ENCODE peak calls at places on chromosomes 7 and 10, in six cellular contexts. X is left ventricle myocardium inferior, W is OCI-LY7, H is astrocyte, Q is HL-60, L is neuronal stem cell. U is an unnamed sample.

GRCh38 chr10:12351447-12351846 is 2.1 kb downstream of the CAMK1D start:
- DNase-seq in X (no peak), W (no peak), H (no peak), Q (no peak), L (no peak), U (no peak)

GRCh38 chr7:122528879-122529481 is 169.9 kb downstream of the RNF133 start:
- DNase-seq in X (no peak), W (peak), H (peak), Q (no peak), L (peak), U (peak)

GRCh38 chr7:151245360-151246160 is 2.9 kb downstream of the SMARCD3 start:
- DNase-seq in X (no peak), W (peak), H (no peak), Q (no peak), L (peak), U (no peak)

GRCh38 chr7:29328050-29328449 is 133.5 kb downstream of the CHN2 start:
- DNase-seq in X (no peak), W (no peak), H (no peak), Q (no peak), L (no peak), U (peak)

GRCh38 chr7:23299770-23300300 is 696 bp downstream of the MALSU1 start:
- DNase-seq in X (no peak), W (no peak), H (no peak), Q (peak), L (no peak), U (peak)

GRCh38 chr10:3961082-3961481 is 176.1 kb upstream of the KLF6 start:
- DNase-seq in X (no peak), W (peak), H (no peak), Q (no peak), L (no peak), U (no peak)

GRCh38 chr10:75408512-75408881 is 6.9 kb upstream of the ZNF503 start:
- DNase-seq in X (peak), W (no peak), H (no peak), Q (no peak), L (no peak), U (no peak)

GRCh38 chr10:14774214-14774580 is 500 bp downstream of the FAM107B start:
- DNase-seq in X (no peak), W (no peak), H (no peak), Q (no peak), L (no peak), U (no peak)

GRCh38 chr10:111598433-111599059 is 521.7 kb downstream of the ADRA2A start:
- DNase-seq in X (no peak), W (peak), H (peak), Q (peak), L (peak), U (peak)

GRCh38 chr7:24574365-24574764 is 1.1 kb downstream of the PALS2 start:
- DNase-seq in X (no peak), W (no peak), H (peak), Q (peak), L (no peak), U (peak)

GRCh38 chr7:24572421-24573007 is 738 bp upstream of the PALS2 start:
- DNase-seq in X (no peak), W (peak), H (peak), Q (no peak), L (no peak), U (peak)

GRCh38 chr7:24572014-24572413 is 1.2 kb upstream of the PALS2 start:
- DNase-seq in X (no peak), W (no peak), H (no peak), Q (no peak), L (no peak), U (no peak)

GRCh38 chr7:24573008-24573553 is at the start of gene PALS2:
- DNase-seq in X (peak), W (peak), H (peak), Q (peak), L (peak), U (peak)

GRCh38 chr7:24573554-24574338 is 494 bp downstream of the PALS2 start:
- DNase-seq in X (peak), W (peak), H (peak), Q (peak), L (peak), U (peak)
- H3K27ac ChIP-seq in X (peak), W (peak), H (peak), Q (peak), L (peak), U (peak)

GRCh38 chr7:80941206-80941758 is 22.4 kb upstream of the SEMA3C start:
- DNase-seq in X (no peak), W (no peak), H (peak), Q (no peak), L (no peak), U (peak)
- H3K27ac ChIP-seq in X (peak), W (no peak), H (peak), Q (no peak), L (no peak), U (peak)

GRCh38 chr7:100888988-100889760 is at the start of gene UFSP1:
- DNase-seq in X (no peak), W (no peak), H (no peak), Q (no peak), L (no peak), U (no peak)

GRCh38 chr7:100889761-100890639 is 485 bp upstream of the UFSP1 start:
- DNase-seq in X (peak), W (peak), H (peak), Q (peak), L (peak), U (peak)

GRCh38 chr7:100891555-100891954 is 2.0 kb upstream of the UFSP1 start:
- DNase-seq in X (no peak), W (no peak), H (peak), Q (no peak), L (no peak), U (no peak)

GRCh38 chr7:100892364-100893317 is 3.0 kb downstream of the ACHE start:
- DNase-seq in X (no peak), W (no peak), H (no peak), Q (peak), L (no peak), U (no peak)

GRCh38 chr7:100890640-100891521 is 1.4 kb upstream of the UFSP1 start:
- DNase-seq in X (peak), W (no peak), H (no peak), Q (no peak), L (no peak), U (no peak)
- H3K27ac ChIP-seq in X (peak), W (no peak), H (peak), Q (no peak), L (peak), U (peak)

GRCh38 chr10:5892007-5892406 is 2.0 kb downstream of the FBH1 start:
- DNase-seq in X (no peak), W (no peak), H (peak), Q (no peak), L (no peak), U (no peak)

GRCh38 chr10:5889624-5890518 is at the start of the genes ANKRD16 and FBH1:
- DNase-seq in X (peak), W (peak), H (peak), Q (peak), L (peak), U (peak)

GRCh38 chr10:5890519-5890878 is 456 bp downstream of the FBH1 start:
- DNase-seq in X (no peak), W (peak), H (no peak), Q (no peak), L (no peak), U (peak)

GRCh38 chr10:5888843-5889623 is 660 bp downstream of the ANKRD16 start:
- DNase-seq in X (peak), W (peak), H (peak), Q (no peak), L (peak), U (peak)

GRCh38 chr10:5891009-5891408 is 966 bp downstream of the FBH1 start:
- DNase-seq in X (no peak), W (no peak), H (no peak), Q (no peak), L (no peak), U (peak)
- H3K27ac ChIP-seq in X (peak), W (no peak), H (peak), Q (peak), L (no peak), U (peak)